ENCODE peak calls at places on chromosomes 6 and 20, in nine cellular contexts. One of them, this sample, is unnamed.

GRCh38 chr6:151763303-151763702 is 44.2 kb upstream of the ESR1 start:
- DNase-seq in activated T-helper 1 cell treated with Interleukin-2 at 50 U/mL for 16 hours: no peak
- DNase-seq in D341Med: no peak
- DNase-seq in naive B cell: no peak
- DNase-seq in activated T-cell treated with anti-CD3 and anti-CD28 coated beads for 1 hour: no peak
- DNase-seq in AG04449: no peak
- DNase-seq in amniotic epithelial cell: peak
- DNase-seq in effector CD4-positive, alpha-beta T cell: no peak
- DNase-seq in NCI-H187 treated with DMSO at 0.1 percent for 48 hours: no peak
- DNase-seq in this sample: no peak

GRCh38 chr6:132612449-132613116 is 11.5 kb downstream of the TAAR2 start:
- DNase-seq in activated T-helper 1 cell treated with Interleukin-2 at 50 U/mL for 16 hours: no peak
- DNase-seq in amniotic epithelial cell: no peak
- DNase-seq in D341Med: no peak
- DNase-seq in naive B cell: no peak
- DNase-seq in NCI-H187 treated with DMSO at 0.1 percent for 48 hours: no peak
- DNase-seq in AG04449: no peak
- DNase-seq in activated T-cell treated with anti-CD3 and anti-CD28 coated beads for 1 hour: no peak
- DNase-seq in effector CD4-positive, alpha-beta T cell: no peak
- DNase-seq in this sample: no peak

GRCh38 chr6:164419099-164419498 is 890.3 kb downstream of the C6orf118 start:
- DNase-seq in amniotic epithelial cell: no peak
- DNase-seq in effector CD4-positive, alpha-beta T cell: no peak
- DNase-seq in NCI-H187 treated with DMSO at 0.1 percent for 48 hours: no peak
- DNase-seq in naive B cell: no peak
- DNase-seq in D341Med: no peak
- DNase-seq in activated T-helper 1 cell treated with Interleukin-2 at 50 U/mL for 16 hours: no peak
- DNase-seq in activated T-cell treated with anti-CD3 and anti-CD28 coated beads for 1 hour: no peak
- DNase-seq in AG04449: no peak
- DNase-seq in this sample: no peak

GRCh38 chr20:8646026-8646425 is 422.9 kb upstream of the PLCB4 start:
- DNase-seq in NCI-H187 treated with DMSO at 0.1 percent for 48 hours: no peak
- DNase-seq in amniotic epithelial cell: no peak
- DNase-seq in D341Med: no peak
- DNase-seq in activated T-cell treated with anti-CD3 and anti-CD28 coated beads for 1 hour: no peak
- DNase-seq in naive B cell: no peak
- DNase-seq in AG04449: peak
- DNase-seq in effector CD4-positive, alpha-beta T cell: no peak
- DNase-seq in activated T-helper 1 cell treated with Interleukin-2 at 50 U/mL for 16 hours: no peak
- DNase-seq in this sample: no peak

GRCh38 chr20:7113577-7114466 is 346.3 kb downstream of the BMP2 start:
- DNase-seq in naive B cell: no peak
- DNase-seq in D341Med: peak
- DNase-seq in NCI-H187 treated with DMSO at 0.1 percent for 48 hours: peak
- DNase-seq in amniotic epithelial cell: peak
- DNase-seq in AG04449: no peak
- DNase-seq in activated T-helper 1 cell treated with Interleukin-2 at 50 U/mL for 16 hours: no peak
- DNase-seq in effector CD4-positive, alpha-beta T cell: no peak
- DNase-seq in activated T-cell treated with anti-CD3 and anti-CD28 coated beads for 1 hour: no peak
- DNase-seq in this sample: peak

GRCh38 chr20:32670773-32671455 is 2.8 kb downstream of the C20orf203 start:
- DNase-seq in AG04449: no peak
- DNase-seq in amniotic epithelial cell: no peak
- DNase-seq in naive B cell: no peak
- DNase-seq in activated T-cell treated with anti-CD3 and anti-CD28 coated beads for 1 hour: no peak
- DNase-seq in activated T-helper 1 cell treated with Interleukin-2 at 50 U/mL for 16 hours: no peak
- DNase-seq in NCI-H187 treated with DMSO at 0.1 percent for 48 hours: no peak
- DNase-seq in effector CD4-positive, alpha-beta T cell: no peak
- DNase-seq in D341Med: no peak
- DNase-seq in this sample: no peak

GRCh38 chr6:39029156-39030011 is 19.2 kb upstream of the GLP1R start:
- DNase-seq in D341Med: peak
- DNase-seq in NCI-H187 treated with DMSO at 0.1 percent for 48 hours: no peak
- DNase-seq in naive B cell: no peak
- DNase-seq in amniotic epithelial cell: no peak
- DNase-seq in activated T-cell treated with anti-CD3 and anti-CD28 coated beads for 1 hour: peak
- DNase-seq in activated T-helper 1 cell treated with Interleukin-2 at 50 U/mL for 16 hours: no peak
- DNase-seq in AG04449: no peak
- DNase-seq in effector CD4-positive, alpha-beta T cell: peak
- DNase-seq in this sample: peak

GRCh38 chr6:97282238-97282725 is 734 bp downstream of the MMS22L start:
- DNase-seq in NCI-H187 treated with DMSO at 0.1 percent for 48 hours: no peak
- DNase-seq in AG04449: no peak
- DNase-seq in activated T-cell treated with anti-CD3 and anti-CD28 coated beads for 1 hour: no peak
- DNase-seq in naive B cell: no peak
- DNase-seq in activated T-helper 1 cell treated with Interleukin-2 at 50 U/mL for 16 hours: no peak
- DNase-seq in D341Med: peak
- DNase-seq in effector CD4-positive, alpha-beta T cell: no peak
- DNase-seq in amniotic epithelial cell: peak
- DNase-seq in this sample: no peak

GRCh38 chr20:21430031-21430430 is 32.7 kb upstream of the NKX2-4 start:
- DNase-seq in NCI-H187 treated with DMSO at 0.1 percent for 48 hours: no peak
- DNase-seq in naive B cell: no peak
- DNase-seq in D341Med: no peak
- DNase-seq in amniotic epithelial cell: no peak
- DNase-seq in activated T-cell treated with anti-CD3 and anti-CD28 coated beads for 1 hour: no peak
- DNase-seq in effector CD4-positive, alpha-beta T cell: no peak
- DNase-seq in AG04449: no peak
- DNase-seq in activated T-helper 1 cell treated with Interleukin-2 at 50 U/mL for 16 hours: no peak
- DNase-seq in this sample: no peak

GRCh38 chr6:135311446-135312200 is 130.5 kb downstream of the MYB start:
- DNase-seq in amniotic epithelial cell: no peak
- DNase-seq in NCI-H187 treated with DMSO at 0.1 percent for 48 hours: peak
- DNase-seq in effector CD4-positive, alpha-beta T cell: no peak
- DNase-seq in naive B cell: no peak
- DNase-seq in activated T-helper 1 cell treated with Interleukin-2 at 50 U/mL for 16 hours: no peak
- DNase-seq in AG04449: no peak
- DNase-seq in D341Med: no peak
- DNase-seq in activated T-cell treated with anti-CD3 and anti-CD28 coated beads for 1 hour: no peak
- DNase-seq in this sample: no peak

GRCh38 chr20:32115196-32115767 is 5.8 kb downstream of the TM9SF4 start:
- DNase-seq in naive B cell: no peak
- DNase-seq in activated T-helper 1 cell treated with Interleukin-2 at 50 U/mL for 16 hours: no peak
- DNase-seq in amniotic epithelial cell: no peak
- DNase-seq in activated T-cell treated with anti-CD3 and anti-CD28 coated beads for 1 hour: no peak
- DNase-seq in D341Med: no peak
- DNase-seq in effector CD4-positive, alpha-beta T cell: no peak
- DNase-seq in NCI-H187 treated with DMSO at 0.1 percent for 48 hours: no peak
- DNase-seq in AG04449: no peak
- DNase-seq in this sample: no peak